ENCODE peak calls at places on chromosomes 5 and 9, in nine cellular contexts. One of them, this sample, is unnamed.

GRCh38 chr5:95963650-95964410 is 2.2 kb upstream of the ELL2 start:
- DNase-seq in OCI-LY7: no peak
- DNase-seq in transverse colon: no peak
- DNase-seq in suprapubic skin: no peak
- DNase-seq in lower lobe of right lung: no peak
- DNase-seq in fibroblast of lung: no peak
- DNase-seq in dorsolateral prefrontal cortex: no peak
- DNase-seq in upper lobe of right lung: no peak
- DNase-seq in A673: peak
- DNase-seq in this sample: peak

GRCh38 chr9:105338308-105338707 is 93.9 kb downstream of the SLC44A1 start:
- DNase-seq in OCI-LY7: no peak
- DNase-seq in transverse colon: no peak
- DNase-seq in suprapubic skin: no peak
- DNase-seq in lower lobe of right lung: no peak
- DNase-seq in fibroblast of lung: no peak
- DNase-seq in dorsolateral prefrontal cortex: no peak
- DNase-seq in upper lobe of right lung: no peak
- DNase-seq in A673: no peak
- DNase-seq in this sample: no peak

GRCh38 chr5:33023649-33024048 is 312.5 kb downstream of the NPR3 start:
- DNase-seq in OCI-LY7: no peak
- DNase-seq in transverse colon: no peak
- DNase-seq in suprapubic skin: no peak
- DNase-seq in lower lobe of right lung: no peak
- DNase-seq in fibroblast of lung: no peak
- DNase-seq in dorsolateral prefrontal cortex: no peak
- DNase-seq in upper lobe of right lung: no peak
- DNase-seq in A673: no peak
- DNase-seq in this sample: no peak

GRCh38 chr5:90473321-90474234 is 993 bp downstream of the MBLAC2 start:
- DNase-seq in OCI-LY7: peak
- DNase-seq in transverse colon: peak
- DNase-seq in suprapubic skin: no peak
- DNase-seq in lower lobe of right lung: peak
- DNase-seq in fibroblast of lung: peak
- DNase-seq in dorsolateral prefrontal cortex: no peak
- DNase-seq in upper lobe of right lung: peak
- DNase-seq in A673: peak
- DNase-seq in this sample: peak

GRCh38 chr9:93325307-93326035 is 126.0 kb upstream of the FAM120A start:
- DNase-seq in OCI-LY7: no peak
- DNase-seq in transverse colon: no peak
- DNase-seq in suprapubic skin: no peak
- DNase-seq in lower lobe of right lung: no peak
- DNase-seq in fibroblast of lung: no peak
- DNase-seq in dorsolateral prefrontal cortex: no peak
- DNase-seq in upper lobe of right lung: peak
- DNase-seq in A673: no peak
- DNase-seq in this sample: no peak

GRCh38 chr5:157361865-157362465 is 96.0 kb downstream of the CYFIP2 start:
- DNase-seq in OCI-LY7: no peak
- DNase-seq in transverse colon: no peak
- DNase-seq in suprapubic skin: no peak
- DNase-seq in lower lobe of right lung: no peak
- DNase-seq in fibroblast of lung: peak
- DNase-seq in dorsolateral prefrontal cortex: no peak
- DNase-seq in upper lobe of right lung: no peak
- DNase-seq in A673: no peak
- DNase-seq in this sample: no peak

GRCh38 chr9:19232117-19232829 is 1.8 kb downstream of the DENND4C start:
- DNase-seq in OCI-LY7: peak
- DNase-seq in transverse colon: no peak
- DNase-seq in suprapubic skin: no peak
- DNase-seq in lower lobe of right lung: no peak
- DNase-seq in fibroblast of lung: peak
- DNase-seq in dorsolateral prefrontal cortex: no peak
- DNase-seq in upper lobe of right lung: no peak
- DNase-seq in A673: no peak
- DNase-seq in this sample: peak

GRCh38 chr5:31357038-31357437 is 163.6 kb downstream of the CDH6 start:
- DNase-seq in OCI-LY7: no peak
- DNase-seq in transverse colon: no peak
- DNase-seq in suprapubic skin: no peak
- DNase-seq in lower lobe of right lung: no peak
- DNase-seq in fibroblast of lung: no peak
- DNase-seq in dorsolateral prefrontal cortex: no peak
- DNase-seq in upper lobe of right lung: no peak
- DNase-seq in A673: no peak
- DNase-seq in this sample: no peak

GRCh38 chr9:70222354-70222753 is 36.4 kb upstream of the SMC5 start:
- DNase-seq in OCI-LY7: no peak
- DNase-seq in transverse colon: no peak
- DNase-seq in suprapubic skin: no peak
- DNase-seq in lower lobe of right lung: no peak
- DNase-seq in fibroblast of lung: no peak
- DNase-seq in dorsolateral prefrontal cortex: no peak
- DNase-seq in upper lobe of right lung: no peak
- DNase-seq in A673: no peak
- DNase-seq in this sample: no peak

GRCh38 chr5:134455466-134455865 is 43.8 kb upstream of the CDKN2AIPNL start:
- DNase-seq in OCI-LY7: no peak
- DNase-seq in transverse colon: no peak
- DNase-seq in suprapubic skin: no peak
- DNase-seq in lower lobe of right lung: no peak
- DNase-seq in fibroblast of lung: no peak
- DNase-seq in dorsolateral prefrontal cortex: no peak
- DNase-seq in upper lobe of right lung: no peak
- DNase-seq in A673: no peak
- DNase-seq in this sample: no peak

GRCh38 chr5:44242791-44243190 is 146.4 kb downstream of the FGF10 start:
- DNase-seq in OCI-LY7: no peak
- DNase-seq in transverse colon: no peak
- DNase-seq in suprapubic skin: no peak
- DNase-seq in lower lobe of right lung: no peak
- DNase-seq in fibroblast of lung: no peak
- DNase-seq in dorsolateral prefrontal cortex: no peak
- DNase-seq in upper lobe of right lung: no peak
- DNase-seq in A673: no peak
- DNase-seq in this sample: no peak

GRCh38 chr9:37390759-37391158 is 31.7 kb upstream of the GRHPR start:
- DNase-seq in OCI-LY7: peak
- DNase-seq in transverse colon: peak
- DNase-seq in suprapubic skin: no peak
- DNase-seq in lower lobe of right lung: no peak
- DNase-seq in fibroblast of lung: no peak
- DNase-seq in dorsolateral prefrontal cortex: no peak
- DNase-seq in upper lobe of right lung: no peak
- DNase-seq in A673: no peak
- DNase-seq in this sample: peak

GRCh38 chr9:37215456-37216229 is 95.3 kb downstream of the ZCCHC7 start:
- DNase-seq in OCI-LY7: no peak
- DNase-seq in transverse colon: no peak
- DNase-seq in suprapubic skin: no peak
- DNase-seq in lower lobe of right lung: no peak
- DNase-seq in fibroblast of lung: peak
- DNase-seq in dorsolateral prefrontal cortex: no peak
- DNase-seq in upper lobe of right lung: no peak
- DNase-seq in A673: peak
- DNase-seq in this sample: peak

GRCh38 chr5:83035373-83036170 is 41.6 kb downstream of the TMEM167A start:
- DNase-seq in OCI-LY7: no peak
- DNase-seq in transverse colon: no peak
- DNase-seq in suprapubic skin: no peak
- DNase-seq in lower lobe of right lung: no peak
- DNase-seq in fibroblast of lung: peak
- DNase-seq in dorsolateral prefrontal cortex: peak
- DNase-seq in upper lobe of right lung: no peak
- DNase-seq in A673: peak
- DNase-seq in this sample: no peak

DNA sequence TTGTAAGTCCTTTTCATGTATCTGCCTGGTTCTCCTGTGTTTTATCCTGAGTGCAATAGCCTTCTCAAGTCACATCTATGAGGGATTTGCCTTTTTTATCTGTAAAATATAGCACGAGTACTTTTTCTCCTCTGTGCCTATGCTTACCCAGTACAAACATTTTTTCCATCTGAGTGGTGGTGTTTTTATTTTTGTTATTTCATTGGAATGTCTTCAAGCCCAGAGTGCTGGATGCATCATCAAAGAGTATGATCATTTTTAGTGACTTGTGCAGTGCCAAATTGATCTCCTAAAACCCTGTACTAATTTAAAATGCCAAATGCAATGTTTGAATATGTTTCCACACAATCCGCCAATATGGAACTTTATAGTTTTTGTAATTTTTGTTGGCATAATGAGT is 86.1 kb downstream of the TLE4 start:
- DNase-seq in OCI-LY7: no peak
- DNase-seq in transverse colon: no peak
- DNase-seq in suprapubic skin: no peak
- DNase-seq in lower lobe of right lung: no peak
- DNase-seq in fibroblast of lung: no peak
- DNase-seq in dorsolateral prefrontal cortex: no peak
- DNase-seq in upper lobe of right lung: no peak
- DNase-seq in A673: no peak
- DNase-seq in this sample: no peak
- TF ChIP-seq CTCF in OCI-LY7: no peak
- TF ChIP-seq CTCF in transverse colon: no peak
- TF ChIP-seq CTCF in suprapubic skin: no peak
- TF ChIP-seq CTCF in lower lobe of right lung: no peak
- TF ChIP-seq CTCF in fibroblast of lung: no peak
- TF ChIP-seq CTCF in dorsolateral prefrontal cortex: no peak
- TF ChIP-seq CTCF in upper lobe of right lung: no peak
- TF ChIP-seq CTCF in A673: no peak
- TF ChIP-seq CTCF in this sample: no peak

DNA sequence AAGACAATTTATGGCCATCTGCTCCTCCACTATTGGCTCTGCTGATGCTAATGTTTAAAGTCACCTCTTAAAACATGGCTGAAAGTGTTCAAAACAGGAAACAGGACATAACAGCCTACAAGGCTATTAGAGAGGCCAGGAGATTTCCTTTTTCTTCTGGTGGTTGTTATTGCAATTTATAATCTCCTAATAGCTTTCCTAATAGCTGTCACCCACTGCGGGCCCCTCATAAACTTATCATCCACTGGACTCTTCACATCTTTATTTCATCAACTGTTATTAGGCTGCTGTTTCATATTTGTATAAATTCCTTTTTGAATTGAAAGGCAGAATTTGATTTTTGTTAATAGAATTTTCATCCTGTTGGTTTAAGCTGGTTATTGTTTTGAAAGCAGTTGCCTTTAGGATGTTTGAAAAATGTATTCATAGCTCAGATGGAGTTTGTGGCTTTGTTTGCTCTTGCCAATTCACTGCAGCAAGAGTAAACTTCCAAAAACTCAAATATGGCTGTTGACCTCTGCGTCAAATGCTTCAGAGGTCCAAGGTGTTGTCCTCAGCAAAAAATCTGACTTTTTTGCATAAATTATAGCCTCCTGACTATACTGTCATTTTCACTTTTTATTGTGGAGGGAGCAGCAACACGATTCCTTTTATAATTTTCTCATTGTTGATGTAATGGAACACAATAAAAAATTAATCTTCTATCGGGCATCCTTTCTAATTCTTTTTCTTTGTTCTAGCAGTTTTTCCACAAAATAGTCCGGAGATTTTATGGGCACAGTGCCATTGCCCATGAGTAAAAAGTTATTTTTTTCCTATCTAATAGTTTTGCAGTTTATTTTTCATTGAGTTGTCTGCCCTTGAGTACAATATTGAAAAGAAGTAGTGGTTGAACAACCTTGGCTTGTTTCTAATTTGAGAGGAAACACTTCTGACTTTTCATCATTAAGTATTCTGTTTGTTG is 69.3 kb downstream of the MAT2B start:
- DNase-seq in OCI-LY7: no peak
- DNase-seq in transverse colon: no peak
- DNase-seq in suprapubic skin: no peak
- DNase-seq in lower lobe of right lung: no peak
- DNase-seq in fibroblast of lung: peak
- DNase-seq in dorsolateral prefrontal cortex: no peak
- DNase-seq in upper lobe of right lung: no peak
- DNase-seq in A673: peak
- DNase-seq in this sample: no peak
- TF ChIP-seq CTCF in OCI-LY7: no peak
- TF ChIP-seq CTCF in transverse colon: no peak
- TF ChIP-seq CTCF in suprapubic skin: no peak
- TF ChIP-seq CTCF in lower lobe of right lung: no peak
- TF ChIP-seq CTCF in fibroblast of lung: no peak
- TF ChIP-seq CTCF in dorsolateral prefrontal cortex: no peak
- TF ChIP-seq CTCF in upper lobe of right lung: no peak
- TF ChIP-seq CTCF in A673: no peak
- TF ChIP-seq CTCF in this sample: no peak

GRCh38 chr9:109652112-109652511 is 127.9 kb upstream of the PALM2AKAP2 start:
- DNase-seq in OCI-LY7: no peak
- DNase-seq in transverse colon: no peak
- DNase-seq in suprapubic skin: no peak
- DNase-seq in lower lobe of right lung: no peak
- DNase-seq in fibroblast of lung: peak
- DNase-seq in dorsolateral prefrontal cortex: no peak
- DNase-seq in upper lobe of right lung: no peak
- DNase-seq in A673: no peak
- DNase-seq in this sample: peak

GRCh38 chr9:109653470-109653869 is 126.5 kb upstream of the PALM2AKAP2 start:
- DNase-seq in OCI-LY7: no peak
- DNase-seq in transverse colon: no peak
- DNase-seq in suprapubic skin: no peak
- DNase-seq in lower lobe of right lung: no peak
- DNase-seq in fibroblast of lung: no peak
- DNase-seq in dorsolateral prefrontal cortex: no peak
- DNase-seq in upper lobe of right lung: no peak
- DNase-seq in A673: no peak
- DNase-seq in this sample: no peak

DNA sequence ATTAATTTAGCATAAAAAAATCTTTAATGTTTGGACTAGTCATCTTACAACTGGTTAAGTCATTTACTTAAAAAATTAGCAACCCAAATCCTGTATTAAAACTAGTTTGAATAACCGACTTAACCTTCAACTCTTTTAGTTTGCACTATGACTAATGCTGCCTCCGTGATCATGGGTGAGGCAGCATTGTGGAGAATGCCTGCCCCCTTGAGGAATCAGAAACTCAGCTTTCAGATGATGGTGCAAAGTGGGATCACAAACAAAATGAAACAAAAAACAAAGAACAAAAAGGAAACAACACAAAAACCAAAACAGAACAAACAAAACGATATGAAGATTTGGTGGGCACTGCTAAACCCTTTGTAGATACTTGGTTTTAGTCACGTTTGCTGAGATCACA is 127.0 kb upstream of the PALM2AKAP2 start:
- DNase-seq in OCI-LY7: no peak
- DNase-seq in transverse colon: no peak
- DNase-seq in suprapubic skin: no peak
- DNase-seq in lower lobe of right lung: no peak
- DNase-seq in fibroblast of lung: peak
- DNase-seq in dorsolateral prefrontal cortex: no peak
- DNase-seq in upper lobe of right lung: no peak
- DNase-seq in A673: peak
- DNase-seq in this sample: peak
- TF ChIP-seq CTCF in OCI-LY7: no peak
- TF ChIP-seq CTCF in transverse colon: no peak
- TF ChIP-seq CTCF in suprapubic skin: no peak
- TF ChIP-seq CTCF in lower lobe of right lung: peak
- TF ChIP-seq CTCF in fibroblast of lung: peak
- TF ChIP-seq CTCF in dorsolateral prefrontal cortex: peak
- TF ChIP-seq CTCF in upper lobe of right lung: peak
- TF ChIP-seq CTCF in A673: peak
- TF ChIP-seq CTCF in this sample: peak

GRCh38 chr9:31839273-31839672 is 545.2 kb upstream of the ACO1 start:
- DNase-seq in OCI-LY7: no peak
- DNase-seq in transverse colon: no peak
- DNase-seq in suprapubic skin: no peak
- DNase-seq in lower lobe of right lung: no peak
- DNase-seq in fibroblast of lung: no peak
- DNase-seq in dorsolateral prefrontal cortex: no peak
- DNase-seq in upper lobe of right lung: no peak
- DNase-seq in A673: peak
- DNase-seq in this sample: peak
- TF ChIP-seq CTCF in OCI-LY7: no peak
- TF ChIP-seq CTCF in transverse colon: no peak
- TF ChIP-seq CTCF in suprapubic skin: no peak
- TF ChIP-seq CTCF in lower lobe of right lung: no peak
- TF ChIP-seq CTCF in fibroblast of lung: no peak
- TF ChIP-seq CTCF in dorsolateral prefrontal cortex: no peak
- TF ChIP-seq CTCF in upper lobe of right lung: no peak
- TF ChIP-seq CTCF in A673: peak
- TF ChIP-seq CTCF in this sample: peak